ENCODE peak calls at places on chromosome 7, in eight cellular contexts. W, C, S, V, T, J, N and H are unnamed samples. For H3K4me1, the result is how much of the 10 kb centered on the place peaks cover.

GRCh38 chr7:5330288-5330687 is 47.5 kb downstream of the SLC29A4 start:
- DNase-seq in W (no peak), C (no peak), S (no peak), V (no peak), T (no peak), J (no peak), N (no peak), H (no peak)

GRCh38 chr7:132650498-132650897 is 74.2 kb upstream of the PLXNA4 start:
- DNase-seq in W (peak), C (no peak), S (no peak), V (no peak), T (no peak), J (no peak), N (no peak), H (no peak)

GRCh38 chr7:32447218-32447617 is 43.0 kb downstream of the LSM5 start:
- DNase-seq in W (no peak), C (no peak), S (no peak), V (no peak), T (no peak), J (no peak), N (no peak), H (no peak)

GRCh38 chr7:156927571-156928405 is 21.7 kb upstream of the NOM1 start:
- DNase-seq in W (no peak), C (no peak), S (no peak), V (no peak), T (no peak), J (no peak), N (no peak), H (no peak)

GRCh38 chr7:121761399-121761798 is 111.6 kb upstream of the PTPRZ1 start:
- DNase-seq in W (no peak), C (no peak), S (no peak), V (no peak), T (no peak), J (no peak), N (no peak), H (no peak)

GRCh38 chr7:93843260-93843659 is 47.3 kb downstream of the TFPI2 start:
- DNase-seq in W (no peak), C (no peak), S (no peak), V (no peak), T (no peak), J (no peak), N (no peak), H (no peak)

GRCh38 chr7:2710256-2710655 is 22.3 kb downstream of the AMZ1 start:
- DNase-seq in W (no peak), C (no peak), S (peak), V (no peak), T (no peak), J (no peak), N (peak), H (no peak)

GRCh38 chr7:22156205-22156604 is 200.7 kb downstream of the RAPGEF5 start:
- DNase-seq in W (peak), C (no peak), S (no peak), V (peak), T (no peak), J (no peak), N (no peak), H (no peak)

GRCh38 chr7:141587304-141587703 is 36.1 kb downstream of the AGK start:
- DNase-seq in W (peak), C (no peak), S (no peak), V (no peak), T (no peak), J (no peak), N (no peak), H (no peak)

GRCh38 chr7:19464751-19465150 is 244.1 kb downstream of the POLR1F start:
- DNase-seq in W (no peak), C (no peak), S (no peak), V (no peak), T (no peak), J (no peak), N (no peak), H (no peak)

GRCh38 chr7:1321411-1322239 is 89.0 kb downstream of the UNCX start:
- DNase-seq in W (no peak), C (no peak), S (no peak), V (no peak), T (no peak), J (no peak), N (no peak), H (no peak)

GRCh38 chr7:158672975-158673374 is 31.6 kb downstream of the NCAPG2 start:
- DNase-seq in W (no peak), C (no peak), S (no peak), V (no peak), T (no peak), J (no peak), N (no peak), H (no peak)

GRCh38 chr7:152015600-152015999 is 9.9 kb upstream of the GALNT11 start:
- DNase-seq in W (no peak), C (no peak), S (no peak), V (no peak), T (no peak), J (no peak), N (no peak), H (no peak)

GRCh38 chr7:132998763-132999162 is 83.1 kb downstream of the CHCHD3 start:
- DNase-seq in W (no peak), C (no peak), S (no peak), V (no peak), T (no peak), J (no peak), N (no peak), H (no peak)

GRCh38 chr7:2104716-2105115 is 128.0 kb downstream of the MAD1L1 start:
- DNase-seq in W (no peak), C (no peak), S (no peak), V (no peak), T (no peak), J (peak), N (no peak), H (no peak)

GRCh38 chr7:116951366-116952292 is 1.7 kb upstream of the ST7 start:
- DNase-seq in W (peak), C (no peak), S (no peak), V (peak), T (no peak), J (no peak), N (no peak), H (no peak)

GRCh38 chr7:3995187-3995586 is 686.9 kb upstream of the FOXK1 start:
- DNase-seq in W (no peak), C (peak), S (no peak), V (no peak), T (no peak), J (no peak), N (no peak), H (peak)

GRCh38 chr7:121330053-121330833 is 1.4 kb downstream of the WNT16 start:
- DNase-seq in W (no peak), C (no peak), S (no peak), V (no peak), T (no peak), J (no peak), N (no peak), H (no peak)

GRCh38 chr7:83850037-83850619 is 201.2 kb upstream of the SEMA3E start:
- DNase-seq in W (no peak), C (no peak), S (no peak), V (no peak), T (no peak), J (no peak), N (no peak), H (no peak)

GRCh38 chr7:45211958-45212357 is 54.4 kb downstream of the RAMP3 start:
- DNase-seq in W (no peak), C (no peak), S (no peak), V (no peak), T (no peak), J (no peak), N (no peak), H (no peak)

GRCh38 chr7:133051066-133051465 is 30.8 kb downstream of the CHCHD3 start:
- DNase-seq in W (no peak), C (no peak), S (no peak), V (no peak), T (no peak), J (no peak), N (peak), H (no peak)

GRCh38 chr7:2993396-2993795 is 50.3 kb downstream of the CARD11 start:
- DNase-seq in W (no peak), C (no peak), S (no peak), V (no peak), T (peak), J (no peak), N (no peak), H (no peak)

GRCh38 chr7:107789647-107790046 is 13.4 kb downstream of the SLC26A3 start:
- DNase-seq in W (no peak), C (no peak), S (no peak), V (no peak), T (no peak), J (no peak), N (no peak), H (no peak)

GRCh38 chr7:6536262-6536770 is 14.9 kb downstream of the GRID2IP start:
- DNase-seq in W (no peak), C (no peak), S (no peak), V (no peak), T (no peak), J (no peak), N (no peak), H (no peak)

GRCh38 chr7:82726038-82726800 is 282.6 kb upstream of the CACNA2D1 start:
- DNase-seq in W (no peak), C (no peak), S (no peak), V (no peak), T (no peak), J (peak), N (no peak), H (no peak)

GRCh38 chr7:29113384-29114102 is 32.8 kb downstream of the CPVL start:
- DNase-seq in W (peak), C (peak), S (no peak), V (peak), T (no peak), J (no peak), N (peak), H (peak)

GRCh38 chr7:143171697-143172096 is 11.5 kb upstream of the TAS2R39 start:
- DNase-seq in W (no peak), C (no peak), S (no peak), V (no peak), T (no peak), J (no peak), N (no peak), H (no peak)

GRCh38 chr7:42549866-42550485 is 313.0 kb upstream of the GLI3 start:
- DNase-seq in W (peak), C (no peak), S (no peak), V (no peak), T (no peak), J (no peak), N (no peak), H (no peak)

GRCh38 chr7:28298870-28299484 is 113.3 kb upstream of the CREB5 start:
- DNase-seq in W (peak), C (peak), S (no peak), V (peak), T (no peak), J (no peak), N (no peak), H (peak)

GRCh38 chr7:98641646-98642489 is 24.8 kb downstream of the NPTX2 start:
- DNase-seq in W (no peak), C (no peak), S (no peak), V (no peak), T (peak), J (no peak), N (no peak), H (no peak)

GRCh38 chr7:8357536-8357935 is 75.9 kb upstream of the NXPH1 start:
- DNase-seq in W (no peak), C (no peak), S (no peak), V (no peak), T (no peak), J (no peak), N (no peak), H (no peak)

GRCh38 chr7:91351374-91351773 is 87.1 kb downstream of the FZD1 start:
- DNase-seq in W (no peak), C (no peak), S (no peak), V (no peak), T (no peak), J (no peak), N (no peak), H (no peak)

GRCh38 chr7:2722591-2722990 is 34.6 kb downstream of the AMZ1 start:
- DNase-seq in W (no peak), C (no peak), S (no peak), V (no peak), T (peak), J (peak), N (no peak), H (no peak)

GRCh38 chr7:47757946-47758371 is 176.0 kb upstream of the TNS3 start:
- DNase-seq in W (peak), C (no peak), S (no peak), V (no peak), T (peak), J (peak), N (no peak), H (no peak)

GRCh38 chr7:26153823-26154783 is 2.1 kb downstream of the NFE2L3 start:
- DNase-seq in W (no peak), C (peak), S (no peak), V (no peak), T (no peak), J (no peak), N (peak), H (peak)

GRCh38 chr7:1397491-1398327 is 61.6 kb downstream of the MICALL2 start:
- DNase-seq in W (peak), C (no peak), S (no peak), V (no peak), T (no peak), J (no peak), N (no peak), H (no peak)

GRCh38 chr7:47317537-47317936 is 264.4 kb downstream of the TNS3 start:
- DNase-seq in W (no peak), C (no peak), S (no peak), V (no peak), T (no peak), J (no peak), N (no peak), H (no peak)

GRCh38 chr7:97006146-97006950 is 995 bp downstream of the DLX6 start:
- DNase-seq in W (peak), C (no peak), S (peak), V (no peak), T (no peak), J (peak), N (peak), H (no peak)

GRCh38 chr7:115013887-115014286 is 92.0 kb downstream of the MDFIC start:
- DNase-seq in W (no peak), C (no peak), S (no peak), V (no peak), T (no peak), J (no peak), N (no peak), H (no peak)

GRCh38 chr7:155762639-155763038 is 49.6 kb downstream of the SHH start:
- DNase-seq in W (no peak), C (no peak), S (no peak), V (no peak), T (no peak), J (no peak), N (no peak), H (no peak)

GRCh38 chr7:155765458-155765857 is 46.8 kb downstream of the SHH start:
- DNase-seq in W (no peak), C (no peak), S (no peak), V (no peak), T (no peak), J (no peak), N (no peak), H (no peak)

GRCh38 chr7:155763122-155763521 is 49.1 kb downstream of the SHH start:
- DNase-seq in W (no peak), C (no peak), S (no peak), V (no peak), T (no peak), J (no peak), N (no peak), H (no peak)

GRCh38 chr7:155764432-155764798 is 47.8 kb downstream of the SHH start:
- DNase-seq in W (no peak), C (no peak), S (peak), V (no peak), T (no peak), J (no peak), N (peak), H (no peak)

DNA sequence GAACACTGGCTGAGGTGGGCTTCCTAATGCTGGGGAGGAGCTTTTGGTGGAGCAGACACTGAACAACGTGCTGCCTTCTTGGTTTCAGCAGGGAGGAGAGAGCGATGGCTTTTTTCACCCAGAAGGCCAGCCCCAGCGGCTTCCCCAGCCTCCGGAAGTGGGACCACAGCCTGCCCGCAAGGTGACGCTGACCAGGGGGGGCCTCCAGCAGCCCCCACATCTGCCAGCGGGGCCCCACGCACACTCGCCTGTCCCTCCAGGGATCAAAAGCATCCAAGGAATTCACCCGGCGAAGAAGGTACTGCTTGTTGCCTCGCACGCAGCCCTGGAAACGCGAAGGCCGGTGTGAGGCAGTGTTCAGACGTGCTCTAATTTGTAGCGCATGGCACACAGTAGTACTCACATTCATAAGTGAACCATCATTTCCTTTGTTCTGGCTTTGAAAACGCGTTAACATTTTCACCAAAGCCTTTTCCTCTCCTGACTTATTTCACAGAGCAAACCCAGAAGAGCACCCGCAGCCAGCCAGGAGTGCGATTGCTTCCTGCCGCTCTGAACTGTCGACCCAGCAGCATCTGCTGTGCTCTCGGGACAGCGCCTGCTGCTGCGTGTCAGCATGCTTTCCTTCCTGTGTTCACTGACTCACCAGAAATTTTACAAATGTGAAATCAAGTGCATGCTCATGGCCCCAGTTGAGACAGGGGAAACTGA is 48.4 kb downstream of the SHH start:
- DNase-seq in W (no peak), C (no peak), S (peak), V (no peak), T (no peak), J (no peak), N (peak), H (no peak)
- H3K27ac ChIP-seq in W (no peak), C (no peak), S (peak), V (no peak), T (no peak), J (no peak), N (peak), H (no peak)

DNA sequence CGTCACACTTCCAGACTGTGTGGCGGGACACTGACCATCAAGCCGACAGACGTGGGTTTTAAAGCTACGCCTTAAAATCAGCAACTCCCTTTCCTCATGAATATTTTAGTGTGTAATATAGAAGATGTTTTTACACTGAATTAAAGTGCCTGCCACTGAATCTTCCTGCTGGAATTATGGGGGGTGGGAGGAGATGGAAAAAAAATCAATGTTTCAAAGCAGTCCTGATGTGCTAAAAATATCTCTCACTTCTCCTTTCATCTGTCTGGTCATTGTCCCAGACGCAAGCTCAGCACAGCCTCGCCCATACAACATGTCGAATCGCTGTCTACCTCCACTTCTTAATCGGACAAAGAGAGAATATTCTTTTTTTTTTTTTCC is 165.1 kb upstream of the KLF14 start:
- DNase-seq in W (no peak), C (no peak), S (no peak), V (no peak), T (no peak), J (no peak), N (no peak), H (no peak)
- H3K4me3 ChIP-seq in W (no peak), C (no peak), S (no peak), V (peak), T (no peak), J (no peak), N (no peak), H (no peak)

DNA sequence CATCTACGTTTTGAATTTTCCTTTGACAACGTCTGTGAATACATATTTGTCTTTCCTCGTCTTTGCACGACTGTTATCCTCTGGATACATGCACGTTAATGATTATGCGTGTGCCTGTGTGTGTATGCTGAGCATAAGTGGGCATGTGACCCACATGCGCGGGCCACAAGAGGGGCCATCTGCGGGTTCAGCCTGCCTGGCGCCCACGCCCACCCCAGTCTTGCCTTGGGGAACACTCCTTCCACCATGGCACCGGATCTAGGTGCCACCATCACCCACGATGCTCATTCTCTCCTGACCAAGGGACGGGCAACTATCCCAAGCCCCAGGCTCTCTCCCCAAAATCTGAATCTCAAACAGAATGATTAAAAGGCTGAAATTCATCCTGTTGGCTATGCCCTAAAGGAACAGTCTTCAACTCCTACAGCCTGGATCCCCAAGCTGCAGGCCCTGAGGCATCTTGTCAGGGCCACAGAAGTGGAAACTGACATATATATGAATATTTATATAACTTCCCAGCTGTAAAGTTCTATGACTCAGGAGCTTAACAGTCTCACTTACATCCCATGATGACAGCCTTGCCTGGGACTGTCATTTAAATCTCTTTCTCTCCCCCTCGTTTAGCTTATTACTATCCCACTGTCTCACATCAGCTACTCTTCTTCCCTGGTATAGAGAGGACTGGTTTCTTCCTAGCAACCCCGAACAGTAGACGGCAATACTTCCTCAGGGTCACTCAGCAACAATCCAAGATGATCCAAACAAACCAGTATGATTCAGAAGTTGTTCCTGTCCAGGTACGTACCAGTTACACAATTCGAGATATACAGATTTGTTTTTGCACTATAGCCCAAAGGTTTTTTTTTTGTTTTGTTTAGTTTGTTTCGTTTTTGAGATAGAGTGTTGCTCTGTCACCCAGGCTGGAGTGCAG is 22.9 kb downstream of the KIAA1549 start:
- DNase-seq in W (peak), C (no peak), S (no peak), V (no peak), T (no peak), J (no peak), N (no peak), H (no peak)
- H3K4me1 ChIP-seq in W (under half), C (under half), S (under half), V (under half), T (under half), J (under half), N (under half), H (under half)

DNA sequence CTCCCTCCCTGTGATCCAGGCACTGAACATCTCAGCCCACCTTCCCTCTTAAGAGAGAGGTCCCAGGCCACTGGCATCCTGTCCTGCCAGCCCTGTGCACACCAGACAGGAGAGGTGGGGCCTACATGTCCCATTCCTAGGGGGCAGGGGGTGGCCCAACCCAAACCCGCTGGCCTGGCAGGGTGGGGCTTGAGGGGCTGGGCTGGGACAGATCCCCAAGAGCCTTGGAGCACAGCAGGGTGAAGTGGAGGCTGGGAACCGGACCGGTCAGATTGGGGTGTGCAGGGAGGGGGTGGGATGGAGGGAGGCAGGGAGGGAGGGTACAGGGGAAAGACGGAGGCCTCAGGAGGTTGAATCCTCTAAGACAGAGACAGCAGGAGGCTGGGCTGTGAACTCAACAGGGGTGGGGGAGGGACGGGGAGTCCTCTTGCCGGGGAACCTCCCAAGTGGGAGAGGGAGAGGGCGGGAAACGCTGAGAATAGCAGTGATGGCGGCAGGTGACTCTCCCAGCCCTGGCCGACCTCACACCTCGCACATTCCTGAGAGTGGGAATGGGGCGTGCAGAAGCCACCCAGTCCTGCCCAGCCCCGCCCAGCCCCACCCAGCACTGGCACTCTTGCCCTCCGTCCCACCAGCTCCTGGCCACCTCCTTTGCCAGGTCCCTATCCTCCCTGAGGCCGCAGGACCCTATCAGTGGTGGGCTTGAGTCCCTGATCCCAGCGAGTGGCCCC is 6.7 kb downstream of the TSC22D4 start:
- DNase-seq in W (no peak), C (no peak), S (no peak), V (no peak), T (no peak), J (no peak), N (no peak), H (no peak)
- H3K27ac ChIP-seq in W (no peak), C (no peak), S (no peak), V (no peak), T (peak), J (no peak), N (peak), H (no peak)